ENCODE peak calls at places on chromosomes 12 and 14, in five cellular contexts. A is mucosa of descending colon, Y is NT2/D1, O is HuH-7.5, K is pulmonary artery endothelial cell. J is an unnamed sample.
A peak's percentile ranks its signal among the peaks of the same experiment; 100 is the strongest.

GRCh38 chr14:60944206-60944605 is 36.7 kb downstream of the TRMT5 start:
- DNase-seq in A (no peak), Y (no peak), O (no peak), K (no peak), J (no peak)

GRCh38 chr14:105067140-105067968 is 2.1 kb upstream of the GPR132 start:
- DNase-seq in A (no peak), Y (no peak), O (no peak), K (no peak), J (peak; percentile 83)

GRCh38 chr12:45989857-45990467 is 412 bp downstream of the SCAF11 start:
- DNase-seq in A (no peak), Y (peak; percentile 6), O (peak; percentile 25), K (no peak), J (peak; percentile 93)

GRCh38 chr14:52835122-52835903 is 43.9 kb upstream of the GNPNAT1 start:
- DNase-seq in A (no peak), Y (peak; percentile 40), O (no peak), K (no peak), J (no peak)

GRCh38 chr14:67492538-67492937 is 4.0 kb upstream of the TMEM229B start:
- DNase-seq in A (no peak), Y (no peak), O (no peak), K (no peak), J (no peak)

GRCh38 chr12:33438025-33438772 is 1.4 kb downstream of the SYT10 start:
- DNase-seq in A (no peak), Y (no peak), O (no peak), K (no peak), J (no peak)

GRCh38 chr14:44803239-44803905 is 158.4 kb downstream of the KLHL28 start:
- DNase-seq in A (no peak), Y (peak; percentile 30), O (peak; percentile 29), K (peak; percentile 3), J (no peak)

GRCh38 chr12:632102-632696 is 31.0 kb downstream of the NINJ2 start:
- DNase-seq in A (no peak), Y (peak; percentile 88), O (peak; percentile 81), K (no peak), J (peak; percentile 13)

GRCh38 chr12:122126713-122127597 is 47.1 kb downstream of the IL31 start:
- DNase-seq in A (peak; percentile 30), Y (no peak), O (no peak), K (no peak), J (peak; percentile 51)

GRCh38 chr12:95336387-95337067 is 118.9 kb downstream of the VEZT start:
- DNase-seq in A (peak; percentile 71), Y (peak; percentile 89), O (peak; percentile 41), K (peak; percentile 78), J (no peak)

GRCh38 chr14:71105177-71105576 is 197.9 kb downstream of the PCNX1 start:
- DNase-seq in A (no peak), Y (no peak), O (no peak), K (no peak), J (no peak)

GRCh38 chr14:25953532-25954144 is 644.2 kb downstream of the NOVA1 start:
- DNase-seq in A (peak; percentile 43), Y (no peak), O (no peak), K (peak; percentile 80), J (no peak)

GRCh38 chr12:92272301-92272964 is 126.8 kb upstream of the BTG1 start:
- DNase-seq in A (no peak), Y (no peak), O (no peak), K (no peak), J (no peak)

GRCh38 chr12:11920231-11920630 is 150.5 kb upstream of the BCL2L14 start:
- DNase-seq in A (no peak), Y (no peak), O (no peak), K (no peak), J (no peak)

GRCh38 chr12:13241833-13242232 is 45.3 kb downstream of the EMP1 start:
- DNase-seq in A (peak; percentile 73), Y (no peak), O (no peak), K (no peak), J (no peak)

GRCh38 chr14:76293923-76294322 is 82.0 kb upstream of the ESRRB start:
- DNase-seq in A (no peak), Y (no peak), O (peak; percentile 19), K (no peak), J (no peak)

GRCh38 chr14:56248442-56248841 is 130.2 kb downstream of the PELI2 start:
- DNase-seq in A (no peak), Y (no peak), O (no peak), K (no peak), J (no peak)

GRCh38 chr12:107515446-107515958 is 170.1 kb upstream of the PWP1 start:
- DNase-seq in A (no peak), Y (peak; percentile 35), O (no peak), K (peak; percentile 57), J (no peak)

GRCh38 chr14:69953266-69953905 is 74.2 kb downstream of the SMOC1 start:
- DNase-seq in A (no peak), Y (no peak), O (no peak), K (no peak), J (no peak)

GRCh38 chr12:98999569-98999968 is 354.5 kb downstream of the APAF1 start:
- DNase-seq in A (no peak), Y (no peak), O (no peak), K (no peak), J (no peak)

GRCh38 chr12:57851552-57852186 is 5.1 kb upstream of the CTDSP2 start:
- DNase-seq in A (no peak), Y (no peak), O (no peak), K (no peak), J (peak; percentile 14)

GRCh38 chr12:67630373-67631088 is 18.0 kb upstream of the DYRK2 start:
- DNase-seq in A (peak; percentile 76), Y (no peak), O (no peak), K (no peak), J (peak; percentile 95)

GRCh38 chr12:124440841-124441381 is 126.5 kb downstream of the NCOR2 start:
- DNase-seq in A (no peak), Y (no peak), O (no peak), K (no peak), J (no peak)

GRCh38 chr14:56666294-56666693 is 86.7 kb downstream of the TMEM260 start:
- DNase-seq in A (peak; percentile 4), Y (no peak), O (no peak), K (no peak), J (no peak)

GRCh38 chr14:105739331-105740102 is 213.1 kb downstream of the TMEM121 start:
- DNase-seq in A (no peak), Y (no peak), O (no peak), K (no peak), J (peak; percentile 67)

GRCh38 chr14:25788252-25788651 is 738.3 kb upstream of the STXBP6 start:
- DNase-seq in A (no peak), Y (no peak), O (no peak), K (no peak), J (no peak)

GRCh38 chr12:111448266-111448830 is 42.6 kb downstream of the SH2B3 start:
- DNase-seq in A (no peak), Y (no peak), O (no peak), K (no peak), J (no peak)

GRCh38 chr12:120252071-120252906 is 13.2 kb downstream of the PXN start:
- DNase-seq in A (no peak), Y (no peak), O (no peak), K (no peak), J (peak; percentile 87)

GRCh38 chr12:78530065-78530765 is 334.4 kb upstream of the SYT1 start:
- DNase-seq in A (no peak), Y (peak; percentile 11), O (no peak), K (no peak), J (no peak)

GRCh38 chr12:4116251-4117111 is 157.1 kb upstream of the CCND2 start:
- DNase-seq in A (peak; percentile 62), Y (no peak), O (no peak), K (peak; percentile 8), J (no peak)

GRCh38 chr12:31353730-31354708 is 28.1 kb upstream of the SINHCAF start:
- DNase-seq in A (peak; percentile 25), Y (no peak), O (no peak), K (no peak), J (no peak)

GRCh38 chr12:79689041-79689476 is 1.7 kb downstream of the PAWR start:
- DNase-seq in A (no peak), Y (no peak), O (no peak), K (no peak), J (no peak)

GRCh38 chr12:104579716-104580495 is 123.2 kb downstream of the CHST11 start:
- DNase-seq in A (no peak), Y (no peak), O (no peak), K (no peak), J (no peak)

GRCh38 chr12:69007166-69007857 is 74.3 kb upstream of the CPM start:
- DNase-seq in A (peak; percentile 62), Y (peak; percentile 86), O (no peak), K (no peak), J (no peak)

J was measured in spleen.